ENCODE peak calls at places on chromosome 2, in five cellular contexts. One of them, this sample, is unnamed.

GRCh38 chr2:102130651-102130991 is 11.9 kb upstream of the IL1R1 start:
- DNase-seq in WTC11: no peak
- DNase-seq in CD4-positive, alpha-beta T cell: no peak
- DNase-seq in AG04450: no peak
- DNase-seq in endothelial cell: no peak
- DNase-seq in this sample: no peak

GRCh38 chr2:48543895-48544294 is 13.9 kb downstream of the STON1 start:
- DNase-seq in WTC11: no peak
- DNase-seq in CD4-positive, alpha-beta T cell: no peak
- DNase-seq in AG04450: no peak
- DNase-seq in endothelial cell: no peak
- DNase-seq in this sample: no peak

GRCh38 chr2:170530284-170530745 is 184.8 kb upstream of the SP5 start:
- DNase-seq in WTC11: peak
- DNase-seq in CD4-positive, alpha-beta T cell: no peak
- DNase-seq in AG04450: peak
- DNase-seq in endothelial cell: no peak
- DNase-seq in this sample: peak

GRCh38 chr2:18436408-18437077 is 123.9 kb downstream of the RDH14 start:
- DNase-seq in WTC11: no peak
- DNase-seq in CD4-positive, alpha-beta T cell: no peak
- DNase-seq in AG04450: peak
- DNase-seq in endothelial cell: no peak
- DNase-seq in this sample: no peak

GRCh38 chr2:601387-601698 is 75.9 kb downstream of the TMEM18 start:
- DNase-seq in WTC11: no peak
- DNase-seq in CD4-positive, alpha-beta T cell: no peak
- DNase-seq in AG04450: no peak
- DNase-seq in endothelial cell: no peak
- DNase-seq in this sample: no peak

GRCh38 chr2:149068225-149068995 is 29.9 kb downstream of the LYPD6B start:
- DNase-seq in WTC11: no peak
- DNase-seq in CD4-positive, alpha-beta T cell: no peak
- DNase-seq in AG04450: no peak
- DNase-seq in endothelial cell: no peak
- DNase-seq in this sample: no peak

GRCh38 chr2:52064234-52064633 is 1032.3 kb upstream of the NRXN1 start:
- DNase-seq in WTC11: no peak
- DNase-seq in CD4-positive, alpha-beta T cell: no peak
- DNase-seq in AG04450: no peak
- DNase-seq in endothelial cell: no peak
- DNase-seq in this sample: no peak

GRCh38 chr2:227106845-227107759 is 56.9 kb downstream of the COL4A4 start:
- DNase-seq in WTC11: peak
- DNase-seq in CD4-positive, alpha-beta T cell: no peak
- DNase-seq in AG04450: peak
- DNase-seq in endothelial cell: peak
- DNase-seq in this sample: no peak

GRCh38 chr2:121974919-121975654 is 219.6 kb downstream of the TSN start:
- DNase-seq in WTC11: peak
- DNase-seq in CD4-positive, alpha-beta T cell: peak
- DNase-seq in AG04450: peak
- DNase-seq in endothelial cell: peak
- DNase-seq in this sample: peak

GRCh38 chr2:145546091-145546490 is 1026.2 kb upstream of the ZEB2 start:
- DNase-seq in WTC11: no peak
- DNase-seq in CD4-positive, alpha-beta T cell: no peak
- DNase-seq in AG04450: peak
- DNase-seq in endothelial cell: no peak
- DNase-seq in this sample: no peak

GRCh38 chr2:10331033-10331701 is 28.5 kb downstream of the HPCAL1 start:
- DNase-seq in WTC11: peak
- DNase-seq in CD4-positive, alpha-beta T cell: peak
- DNase-seq in AG04450: no peak
- DNase-seq in endothelial cell: no peak
- DNase-seq in this sample: peak

GRCh38 chr2:12884713-12885282 is 168.1 kb downstream of the TRIB2 start:
- DNase-seq in WTC11: no peak
- DNase-seq in CD4-positive, alpha-beta T cell: no peak
- DNase-seq in AG04450: no peak
- DNase-seq in endothelial cell: no peak
- DNase-seq in this sample: peak

GRCh38 chr2:10124538-10125045 is 2.1 kb downstream of the RRM2 start:
- DNase-seq in WTC11: no peak
- DNase-seq in CD4-positive, alpha-beta T cell: no peak
- DNase-seq in AG04450: peak
- DNase-seq in endothelial cell: peak
- DNase-seq in this sample: no peak

GRCh38 chr2:95393901-95394300 is 8.6 kb upstream of the FAHD2A start:
- DNase-seq in WTC11: no peak
- DNase-seq in CD4-positive, alpha-beta T cell: no peak
- DNase-seq in AG04450: no peak
- DNase-seq in endothelial cell: no peak
- DNase-seq in this sample: no peak

GRCh38 chr2:106159867-106160785 is 34.0 kb downstream of the UXS1 start:
- DNase-seq in WTC11: no peak
- DNase-seq in CD4-positive, alpha-beta T cell: peak
- DNase-seq in AG04450: no peak
- DNase-seq in endothelial cell: no peak
- DNase-seq in this sample: no peak

GRCh38 chr2:217434183-217434620 is 568.6 kb downstream of the TNS1 start:
- DNase-seq in WTC11: peak
- DNase-seq in CD4-positive, alpha-beta T cell: no peak
- DNase-seq in AG04450: peak
- DNase-seq in endothelial cell: peak
- DNase-seq in this sample: peak

GRCh38 chr2:3041841-3042600 is 335.6 kb downstream of the EIPR1 start:
- DNase-seq in WTC11: no peak
- DNase-seq in CD4-positive, alpha-beta T cell: no peak
- DNase-seq in AG04450: no peak
- DNase-seq in endothelial cell: no peak
- DNase-seq in this sample: peak

GRCh38 chr2:113233593-113234550 is 44.8 kb downstream of the PAX8 start:
- DNase-seq in WTC11: no peak
- DNase-seq in CD4-positive, alpha-beta T cell: no peak
- DNase-seq in AG04450: no peak
- DNase-seq in endothelial cell: no peak
- DNase-seq in this sample: no peak

GRCh38 chr2:100235098-100235497 is 87.2 kb downstream of the LONRF2 start:
- DNase-seq in WTC11: peak
- DNase-seq in CD4-positive, alpha-beta T cell: peak
- DNase-seq in AG04450: no peak
- DNase-seq in endothelial cell: no peak
- DNase-seq in this sample: no peak

GRCh38 chr2:237257471-237257951 is 156.5 kb downstream of the COL6A3 start:
- DNase-seq in WTC11: no peak
- DNase-seq in CD4-positive, alpha-beta T cell: no peak
- DNase-seq in AG04450: no peak
- DNase-seq in endothelial cell: no peak
- DNase-seq in this sample: no peak

GRCh38 chr2:205947621-205948495 is 138.1 kb downstream of the INO80D start:
- DNase-seq in WTC11: peak
- DNase-seq in CD4-positive, alpha-beta T cell: peak
- DNase-seq in AG04450: peak
- DNase-seq in endothelial cell: peak
- DNase-seq in this sample: peak

GRCh38 chr2:211468881-211469280 is 912.5 kb downstream of the CPS1 start:
- DNase-seq in WTC11: no peak
- DNase-seq in CD4-positive, alpha-beta T cell: no peak
- DNase-seq in AG04450: no peak
- DNase-seq in endothelial cell: peak
- DNase-seq in this sample: no peak

GRCh38 chr2:60550151-60550983 is 3.1 kb downstream of the BCL11A start:
- DNase-seq in WTC11: peak
- DNase-seq in CD4-positive, alpha-beta T cell: no peak
- DNase-seq in AG04450: peak
- DNase-seq in endothelial cell: peak
- DNase-seq in this sample: peak

GRCh38 chr2:178871536-178871935 is 64.3 kb upstream of the TTN start:
- DNase-seq in WTC11: no peak
- DNase-seq in CD4-positive, alpha-beta T cell: no peak
- DNase-seq in AG04450: no peak
- DNase-seq in endothelial cell: no peak
- DNase-seq in this sample: no peak

GRCh38 chr2:126940331-126940730 is 41.6 kb downstream of the TEX51 start:
- DNase-seq in WTC11: no peak
- DNase-seq in CD4-positive, alpha-beta T cell: no peak
- DNase-seq in AG04450: no peak
- DNase-seq in endothelial cell: no peak
- DNase-seq in this sample: no peak

GRCh38 chr2:3201296-3201695 is 176.3 kb downstream of the EIPR1 start:
- DNase-seq in WTC11: no peak
- DNase-seq in CD4-positive, alpha-beta T cell: no peak
- DNase-seq in AG04450: no peak
- DNase-seq in endothelial cell: no peak
- DNase-seq in this sample: no peak

GRCh38 chr2:69422198-69422597 is 15.0 kb downstream of the NFU1 start:
- DNase-seq in WTC11: no peak
- DNase-seq in CD4-positive, alpha-beta T cell: no peak
- DNase-seq in AG04450: no peak
- DNase-seq in endothelial cell: no peak
- DNase-seq in this sample: no peak

GRCh38 chr2:126981476-126981875 is 82.8 kb downstream of the TEX51 start:
- DNase-seq in WTC11: no peak
- DNase-seq in CD4-positive, alpha-beta T cell: no peak
- DNase-seq in AG04450: no peak
- DNase-seq in endothelial cell: no peak
- DNase-seq in this sample: no peak

DNA sequence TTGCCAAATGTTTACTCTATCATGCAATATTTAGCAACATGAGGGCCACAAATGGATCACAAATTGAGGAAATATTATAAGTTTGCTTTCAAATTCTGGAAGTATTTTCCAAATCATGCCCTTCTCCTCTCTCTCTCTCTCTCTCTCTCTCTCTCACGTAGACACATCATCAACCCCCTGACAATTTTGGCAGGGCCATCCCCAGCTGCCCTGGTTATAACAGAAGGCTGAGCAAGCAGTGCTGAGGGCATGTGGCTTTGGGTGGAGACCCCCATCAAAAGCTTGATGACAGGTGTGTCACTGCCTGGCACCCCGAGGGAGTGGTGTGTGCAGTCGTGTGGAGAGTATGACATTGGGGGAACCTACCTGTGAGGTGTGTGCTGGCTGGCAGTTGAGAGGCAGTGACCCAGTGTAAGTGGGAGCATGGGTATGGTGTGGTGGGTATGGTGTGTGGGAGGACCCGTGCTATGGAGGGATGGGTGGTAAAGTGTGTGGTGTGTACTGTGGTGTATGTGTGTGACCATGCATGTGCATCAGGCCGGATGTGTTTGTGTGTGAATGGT is 224.5 kb downstream of the TTC32 start:
- DNase-seq in WTC11: no peak
- DNase-seq in CD4-positive, alpha-beta T cell: no peak
- DNase-seq in AG04450: no peak
- DNase-seq in endothelial cell: no peak
- DNase-seq in this sample: no peak
- TF ChIP-seq CTCF in WTC11: no peak
- TF ChIP-seq CTCF in CD4-positive, alpha-beta T cell: no peak
- TF ChIP-seq CTCF in AG04450: no peak
- TF ChIP-seq CTCF in endothelial cell: no peak
- TF ChIP-seq CTCF in this sample: no peak

GRCh38 chr2:240074545-240074944 is 21.2 kb upstream of the OR6B3 start:
- DNase-seq in WTC11: no peak
- DNase-seq in CD4-positive, alpha-beta T cell: no peak
- DNase-seq in AG04450: no peak
- DNase-seq in endothelial cell: no peak
- DNase-seq in this sample: no peak

GRCh38 chr2:240078631-240079030 is 25.3 kb upstream of the OR6B3 start:
- DNase-seq in WTC11: no peak
- DNase-seq in CD4-positive, alpha-beta T cell: no peak
- DNase-seq in AG04450: no peak
- DNase-seq in endothelial cell: no peak
- DNase-seq in this sample: no peak

GRCh38 chr2:240077442-240077841 is 24.1 kb upstream of the OR6B3 start:
- DNase-seq in WTC11: no peak
- DNase-seq in CD4-positive, alpha-beta T cell: no peak
- DNase-seq in AG04450: no peak
- DNase-seq in endothelial cell: no peak
- DNase-seq in this sample: no peak
- TF ChIP-seq CTCF in WTC11: no peak
- TF ChIP-seq CTCF in CD4-positive, alpha-beta T cell: no peak
- TF ChIP-seq CTCF in AG04450: no peak
- TF ChIP-seq CTCF in endothelial cell: no peak
- TF ChIP-seq CTCF in this sample: no peak

GRCh38 chr2:74142340-74142739 is 5.4 kb downstream of the BOLA3 start:
- DNase-seq in WTC11: no peak
- DNase-seq in CD4-positive, alpha-beta T cell: no peak
- DNase-seq in AG04450: no peak
- DNase-seq in endothelial cell: peak
- DNase-seq in this sample: no peak
- TF ChIP-seq CTCF in WTC11: no peak
- TF ChIP-seq CTCF in CD4-positive, alpha-beta T cell: no peak
- TF ChIP-seq CTCF in AG04450: peak
- TF ChIP-seq CTCF in endothelial cell: peak
- TF ChIP-seq CTCF in this sample: no peak

GRCh38 chr2:181454990-181455520 is 2.1 kb upstream of the ITGA4 start:
- DNase-seq in WTC11: no peak
- DNase-seq in CD4-positive, alpha-beta T cell: no peak
- DNase-seq in AG04450: no peak
- DNase-seq in endothelial cell: no peak
- DNase-seq in this sample: no peak

GRCh38 chr2:181458881-181459280 is 1.7 kb downstream of the ITGA4 start:
- DNase-seq in WTC11: no peak
- DNase-seq in CD4-positive, alpha-beta T cell: no peak
- DNase-seq in AG04450: no peak
- DNase-seq in endothelial cell: no peak
- DNase-seq in this sample: no peak

GRCh38 chr2:181457741-181458425 is 697 bp downstream of the ITGA4 start:
- DNase-seq in WTC11: peak
- DNase-seq in CD4-positive, alpha-beta T cell: peak
- DNase-seq in AG04450: peak
- DNase-seq in endothelial cell: peak
- DNase-seq in this sample: peak

GRCh38 chr2:181456660-181457120 is 496 bp upstream of the ITGA4 start:
- DNase-seq in WTC11: peak
- DNase-seq in CD4-positive, alpha-beta T cell: peak
- DNase-seq in AG04450: no peak
- DNase-seq in endothelial cell: peak
- DNase-seq in this sample: peak

DNA sequence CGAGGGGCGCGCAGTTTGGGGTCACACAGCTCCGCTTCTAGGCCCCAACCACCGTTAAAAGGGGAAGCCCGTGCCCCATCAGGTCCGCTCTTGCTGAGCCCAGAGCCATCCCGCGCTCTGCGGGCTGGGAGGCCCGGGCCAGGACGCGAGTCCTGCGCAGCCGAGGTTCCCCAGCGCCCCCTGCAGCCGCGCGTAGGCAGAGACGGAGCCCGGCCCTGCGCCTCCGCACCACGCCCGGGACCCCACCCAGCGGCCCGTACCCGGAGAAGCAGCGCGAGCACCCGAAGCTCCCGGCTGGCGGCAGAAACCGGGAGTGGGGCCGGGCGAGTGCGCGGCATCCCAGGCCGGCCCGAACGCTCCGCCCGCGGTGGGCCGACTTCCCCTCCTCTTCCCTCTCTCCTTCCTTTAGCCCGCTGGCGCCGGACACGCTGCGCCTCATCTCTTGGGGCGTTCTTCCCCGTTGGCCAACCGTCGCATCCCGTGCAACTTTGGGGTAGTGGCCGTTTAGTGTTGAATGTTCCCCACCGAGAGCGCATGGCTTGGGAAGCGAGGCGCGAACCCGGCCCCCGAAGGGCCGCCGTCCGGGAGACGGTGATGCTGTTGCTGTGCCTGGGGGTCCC is at the start of gene ITGA4:
- DNase-seq in WTC11: peak
- DNase-seq in CD4-positive, alpha-beta T cell: peak
- DNase-seq in AG04450: peak
- DNase-seq in endothelial cell: peak
- DNase-seq in this sample: peak
- TF ChIP-seq CTCF in WTC11: peak
- TF ChIP-seq CTCF in CD4-positive, alpha-beta T cell: peak
- TF ChIP-seq CTCF in AG04450: peak
- TF ChIP-seq CTCF in endothelial cell: peak
- TF ChIP-seq CTCF in this sample: peak